ENCODE peak calls at places on chromosomes 11 and 22, in four cellular contexts. One of them, this sample, is unnamed.

GRCh38 chr11:17494019-17494418 is 17.4 kb upstream of the ABCC8 start:
- DNase-seq in astrocyte of the cerebellum: no peak
- DNase-seq in NB4: no peak
- DNase-seq in adrenal gland: no peak
- DNase-seq in this sample: no peak

GRCh38 chr11:106691807-106692365 is 326.4 kb downstream of the GUCY1A2 start:
- DNase-seq in adrenal gland: no peak
- DNase-seq in astrocyte of the cerebellum: no peak
- DNase-seq in NB4: no peak
- DNase-seq in this sample: peak; percentile 72

GRCh38 chr22:44450503-44450902 is 47.5 kb downstream of the RTL6 start:
- DNase-seq in adrenal gland: no peak
- DNase-seq in astrocyte of the cerebellum: no peak
- DNase-seq in NB4: no peak
- DNase-seq in this sample: no peak

GRCh38 chr11:71164621-71165020 is 87.8 kb downstream of the SHANK2 start:
- DNase-seq in astrocyte of the cerebellum: no peak
- DNase-seq in NB4: no peak
- DNase-seq in adrenal gland: no peak
- DNase-seq in this sample: no peak

GRCh38 chr11:77411717-77412441 is 62.0 kb downstream of the PAK1 start:
- DNase-seq in adrenal gland: peak; percentile 85
- DNase-seq in NB4: peak; percentile 93
- DNase-seq in astrocyte of the cerebellum: peak; percentile 60
- DNase-seq in this sample: peak; percentile 56

GRCh38 chr22:27880778-27881394 is 38.2 kb downstream of the PITPNB start:
- DNase-seq in NB4: peak; percentile 70
- DNase-seq in astrocyte of the cerebellum: peak; percentile 72
- DNase-seq in adrenal gland: peak; percentile 34
- DNase-seq in this sample: peak; percentile 54

GRCh38 chr22:30228509-30229359 is 17.8 kb downstream of the LIF start:
- DNase-seq in NB4: no peak
- DNase-seq in adrenal gland: no peak
- DNase-seq in astrocyte of the cerebellum: no peak
- DNase-seq in this sample: no peak

GRCh38 chr11:112588252-112588668 is 327.6 kb upstream of the PLET1 start:
- DNase-seq in astrocyte of the cerebellum: peak; percentile 87
- DNase-seq in NB4: peak; percentile 77
- DNase-seq in adrenal gland: peak; percentile 70
- DNase-seq in this sample: peak; percentile 43

GRCh38 chr11:5929571-5929970 is 12.5 kb upstream of the OR56A3 start:
- DNase-seq in astrocyte of the cerebellum: no peak
- DNase-seq in NB4: no peak
- DNase-seq in adrenal gland: no peak
- DNase-seq in this sample: no peak

GRCh38 chr11:26777276-26777939 is 55.5 kb upstream of the SLC5A12 start:
- DNase-seq in adrenal gland: no peak
- DNase-seq in NB4: no peak
- DNase-seq in astrocyte of the cerebellum: peak; percentile 8
- DNase-seq in this sample: no peak

GRCh38 chr11:115290479-115291390 is 213.5 kb downstream of the CADM1 start:
- DNase-seq in NB4: no peak
- DNase-seq in adrenal gland: no peak
- DNase-seq in astrocyte of the cerebellum: no peak
- DNase-seq in this sample: no peak

GRCh38 chr11:19987243-19987870 is 172.9 kb downstream of the DBX1 start:
- DNase-seq in NB4: no peak
- DNase-seq in adrenal gland: no peak
- DNase-seq in astrocyte of the cerebellum: no peak
- DNase-seq in this sample: no peak

GRCh38 chr22:17435375-17435774 is 66.1 kb downstream of the CECR2 start:
- DNase-seq in NB4: no peak
- DNase-seq in adrenal gland: no peak
- DNase-seq in astrocyte of the cerebellum: no peak
- DNase-seq in this sample: no peak

GRCh38 chr11:101083334-101083733 is 46.3 kb downstream of the PGR start:
- DNase-seq in astrocyte of the cerebellum: no peak
- DNase-seq in adrenal gland: no peak
- DNase-seq in NB4: no peak
- DNase-seq in this sample: no peak

GRCh38 chr11:79078999-79079398 is 361.8 kb downstream of the TENM4 start:
- DNase-seq in astrocyte of the cerebellum: no peak
- DNase-seq in adrenal gland: no peak
- DNase-seq in NB4: no peak
- DNase-seq in this sample: no peak

GRCh38 chr22:19942071-19942885 is 660 bp upstream of the TXNRD2 start:
- DNase-seq in adrenal gland: peak; percentile 28
- DNase-seq in NB4: peak; percentile 88
- DNase-seq in astrocyte of the cerebellum: peak; percentile 55
- DNase-seq in this sample: no peak

GRCh38 chr11:69187540-69188065 is 31.9 kb downstream of the SMIM38 start:
- DNase-seq in NB4: no peak
- DNase-seq in adrenal gland: no peak
- DNase-seq in astrocyte of the cerebellum: no peak
- DNase-seq in this sample: no peak

GRCh38 chr11:130719516-130719915 is 196.8 kb downstream of the SNX19 start:
- DNase-seq in astrocyte of the cerebellum: peak; percentile 55
- DNase-seq in NB4: no peak
- DNase-seq in adrenal gland: no peak
- DNase-seq in this sample: peak; percentile 61
- H3K4me3 ChIP-seq in astrocyte of the cerebellum: no peak overlapping the region
- H3K4me3 ChIP-seq in NB4: no peak overlapping the region
- H3K4me3 ChIP-seq in adrenal gland: no peak overlapping the region
- H3K4me3 ChIP-seq in this sample: no peak overlapping the region

GRCh38 chr11:127474735-127475134 is 474.2 kb upstream of the KIRREL3 start:
- DNase-seq in astrocyte of the cerebellum: no peak
- DNase-seq in NB4: no peak
- DNase-seq in adrenal gland: no peak
- DNase-seq in this sample: no peak

GRCh38 chr11:127471662-127472061 is 471.1 kb upstream of the KIRREL3 start:
- DNase-seq in adrenal gland: no peak
- DNase-seq in NB4: peak; percentile 9
- DNase-seq in astrocyte of the cerebellum: no peak
- DNase-seq in this sample: no peak

GRCh38 chr11:127470485-127470884 is 469.9 kb upstream of the KIRREL3 start:
- DNase-seq in adrenal gland: no peak
- DNase-seq in NB4: peak; percentile 26
- DNase-seq in astrocyte of the cerebellum: no peak
- DNase-seq in this sample: no peak
- TF ChIP-seq CTCF in adrenal gland: no peak
- TF ChIP-seq CTCF in NB4: peak; percentile 57
- TF ChIP-seq CTCF in astrocyte of the cerebellum: peak; percentile 38
- TF ChIP-seq CTCF in this sample: peak; percentile 69

GRCh38 chr11:44016546-44017442 is 31.0 kb upstream of the ACCSL start:
- DNase-seq in astrocyte of the cerebellum: no peak
- DNase-seq in adrenal gland: no peak
- DNase-seq in NB4: no peak
- DNase-seq in this sample: no peak
- H3K4me3 ChIP-seq in astrocyte of the cerebellum: no peak overlapping the region
- H3K4me3 ChIP-seq in adrenal gland: no peak overlapping the region
- H3K4me3 ChIP-seq in NB4: no peak overlapping the region
- H3K4me3 ChIP-seq in this sample: no peak overlapping the region

DNA sequence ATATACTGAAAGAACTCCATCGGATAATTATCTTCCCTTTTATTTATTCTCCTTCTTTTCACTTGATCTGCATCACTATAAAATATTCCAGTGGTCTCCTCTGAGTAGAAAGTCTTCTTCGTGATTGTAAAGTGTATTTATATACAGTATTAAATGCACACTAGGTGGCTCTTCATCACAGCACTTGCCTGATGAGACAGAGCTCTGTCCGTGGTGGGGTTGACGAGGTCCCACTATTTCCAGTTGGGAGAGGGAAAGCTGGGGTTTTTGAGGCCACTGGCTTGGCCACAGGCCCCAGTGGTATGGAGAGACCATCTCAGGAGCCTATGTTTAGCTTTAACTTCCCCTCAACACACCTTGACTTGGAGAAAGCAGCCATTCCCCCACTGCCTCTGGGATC is 31.6 kb upstream of the ZBTB16 start:
- DNase-seq in astrocyte of the cerebellum: no peak
- DNase-seq in NB4: no peak
- DNase-seq in adrenal gland: no peak
- DNase-seq in this sample: no peak
- TF ChIP-seq CTCF in astrocyte of the cerebellum: peak; percentile 16
- TF ChIP-seq CTCF in NB4: no peak
- TF ChIP-seq CTCF in adrenal gland: no peak
- TF ChIP-seq CTCF in this sample: no peak

GRCh38 chr22:41905411-41906202 is 9.3 kb downstream of the SHISA8 start:
- DNase-seq in astrocyte of the cerebellum: no peak
- DNase-seq in NB4: no peak
- DNase-seq in adrenal gland: no peak
- DNase-seq in this sample: no peak
- H3K4me3 ChIP-seq in astrocyte of the cerebellum: no peak overlapping the region
- H3K4me3 ChIP-seq in NB4: no peak overlapping the region
- H3K4me3 ChIP-seq in adrenal gland: no peak overlapping the region
- H3K4me3 ChIP-seq in this sample: no peak overlapping the region

DNA sequence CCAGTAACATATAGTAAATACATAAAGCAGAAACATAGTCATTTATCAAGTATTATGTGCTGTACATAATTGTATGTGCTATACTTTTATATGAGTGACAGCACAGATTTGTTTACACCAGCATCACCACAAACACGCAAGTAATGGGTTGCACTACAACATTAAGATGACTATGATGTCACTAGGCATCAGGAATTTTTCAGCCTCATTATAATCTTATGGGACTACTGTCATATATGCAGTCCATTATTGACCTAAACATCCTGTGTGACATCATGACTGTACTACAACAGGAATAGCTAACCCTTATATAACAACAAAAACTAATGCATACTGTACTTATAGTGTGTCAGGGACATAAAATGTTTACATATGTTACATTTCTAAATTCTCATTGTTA is 50.2 kb upstream of the IZUMO1R start:
- DNase-seq in adrenal gland: no peak
- DNase-seq in NB4: no peak
- DNase-seq in astrocyte of the cerebellum: no peak
- DNase-seq in this sample: no peak
- TF ChIP-seq CTCF in adrenal gland: no peak
- TF ChIP-seq CTCF in NB4: no peak
- TF ChIP-seq CTCF in astrocyte of the cerebellum: no peak
- TF ChIP-seq CTCF in this sample: no peak

GRCh38 chr11:130163346-130164220 is 4.0 kb downstream of the ST14 start:
- DNase-seq in adrenal gland: peak; percentile 37
- DNase-seq in astrocyte of the cerebellum: no peak
- DNase-seq in NB4: peak; percentile 92
- DNase-seq in this sample: no peak

GRCh38 chr11:130164221-130164570 is 4.6 kb downstream of the ST14 start:
- DNase-seq in adrenal gland: no peak
- DNase-seq in NB4: no peak
- DNase-seq in astrocyte of the cerebellum: no peak
- DNase-seq in this sample: no peak

GRCh38 chr11:130160460-130161090 is 993 bp downstream of the ST14 start:
- DNase-seq in adrenal gland: no peak
- DNase-seq in astrocyte of the cerebellum: no peak
- DNase-seq in NB4: peak; percentile 21
- DNase-seq in this sample: no peak

GRCh38 chr11:130161441-130161840 is 1.9 kb downstream of the ST14 start:
- DNase-seq in NB4: no peak
- DNase-seq in adrenal gland: no peak
- DNase-seq in astrocyte of the cerebellum: no peak
- DNase-seq in this sample: no peak

GRCh38 chr11:130162733-130163132 is 3.2 kb downstream of the ST14 start:
- DNase-seq in astrocyte of the cerebellum: no peak
- DNase-seq in adrenal gland: no peak
- DNase-seq in NB4: peak; percentile 90
- DNase-seq in this sample: no peak
- H3K4me3 ChIP-seq in astrocyte of the cerebellum: no peak overlapping the region
- H3K4me3 ChIP-seq in adrenal gland: no peak overlapping the region
- H3K4me3 ChIP-seq in NB4: no peak overlapping the region
- H3K4me3 ChIP-seq in this sample: no peak overlapping the region